ENCODE peak calls at places on chromosomes 3 and 15, in ten cellular contexts. O is NCI-H2029; A is NCI-H2081; J is CMK; X is stimulated activated CD4-positive, alpha-beta T cell treated with anti-CD3 and anti-CD28 coated beads, Interleukin-15, amount 100 ng/mL, for 1 hour; M is NCI-H1417; T is right atrium auricular region; N is central memory CD8-positive, alpha-beta T cell; V is CD8-positive, alpha-beta T cell; E is activated effector memory CD4-positive, alpha-beta T cell treated with anti-CD3 and anti-CD28 coated beads, Interleukin-2, amount 50 U/mL, for 16 hours. Y is an unnamed sample.

GRCh38 chr15:81407679-81408078 is 33.7 kb upstream of the TMC3 start:
- DNase-seq in O (no peak), A (no peak), J (no peak), X (no peak), M (no peak), T (no peak), N (no peak), V (no peak), E (no peak), Y (no peak)

GRCh38 chr3:133490468-133491351 is 82.8 kb upstream of the CDV3 start:
- DNase-seq in O (no peak), A (no peak), J (no peak), X (peak), M (no peak), T (no peak), N (peak), V (peak), E (peak), Y (peak)

GRCh38 chr3:185264849-185265553 is 11.2 kb upstream of the EHHADH start:
- DNase-seq in O (no peak), A (no peak), J (no peak), X (no peak), M (no peak), T (no peak), N (no peak), V (no peak), E (no peak), Y (no peak)

GRCh38 chr3:125643127-125643526 is 47.8 kb upstream of the OSBPL11 start:
- DNase-seq in O (no peak), A (no peak), J (no peak), X (no peak), M (peak), T (no peak), N (no peak), V (no peak), E (no peak), Y (no peak)

GRCh38 chr3:78645628-78646310 is 1122.0 kb downstream of the ROBO1 start:
- DNase-seq in O (no peak), A (peak), J (no peak), X (no peak), M (peak), T (no peak), N (no peak), V (no peak), E (no peak), Y (no peak)

GRCh38 chr15:64703632-64703959 is 71.8 kb downstream of the RBPMS2 start:
- DNase-seq in O (no peak), A (no peak), J (no peak), X (no peak), M (no peak), T (no peak), N (no peak), V (no peak), E (no peak), Y (no peak)

GRCh38 chr3:17965331-17965730 is 222.9 kb upstream of the TBC1D5 start:
- DNase-seq in O (no peak), A (no peak), J (no peak), X (no peak), M (no peak), T (no peak), N (no peak), V (no peak), E (no peak), Y (no peak)

GRCh38 chr15:69311319-69311721 is 12.6 kb downstream of the PAQR5 start:
- DNase-seq in O (no peak), A (no peak), J (no peak), X (no peak), M (no peak), T (no peak), N (no peak), V (no peak), E (no peak), Y (no peak)

GRCh38 chr15:57881361-57881760 is 174.8 kb downstream of the POLR2M start:
- DNase-seq in O (no peak), A (no peak), J (no peak), X (no peak), M (no peak), T (no peak), N (no peak), V (no peak), E (no peak), Y (no peak)

GRCh38 chr3:188584958-188585689 is 431.2 kb downstream of the LPP start:
- DNase-seq in O (no peak), A (no peak), J (no peak), X (no peak), M (no peak), T (no peak), N (no peak), V (no peak), E (no peak), Y (no peak)

GRCh38 chr3:119613872-119614271 is 16.2 kb downstream of the PLA1A start:
- DNase-seq in O (no peak), A (no peak), J (no peak), X (no peak), M (no peak), T (no peak), N (no peak), V (no peak), E (no peak), Y (no peak)

GRCh38 chr15:80694624-80695098 is 449 bp upstream of the ABHD17C start:
- DNase-seq in O (no peak), A (no peak), J (no peak), X (peak), M (peak), T (no peak), N (no peak), V (no peak), E (peak), Y (peak)

GRCh38 chr15:83119968-83120581 is 12.6 kb downstream of the TM6SF1 start:
- DNase-seq in O (no peak), A (no peak), J (no peak), X (no peak), M (no peak), T (no peak), N (no peak), V (no peak), E (no peak), Y (no peak)

GRCh38 chr15:78251136-78251535 is 13.2 kb upstream of the DNAJA4 start:
- DNase-seq in O (no peak), A (no peak), J (no peak), X (no peak), M (no peak), T (no peak), N (no peak), V (no peak), E (no peak), Y (no peak)

GRCh38 chr3:17489139-17489538 is 253.3 kb downstream of the TBC1D5 start:
- DNase-seq in O (no peak), A (no peak), J (no peak), X (no peak), M (no peak), T (no peak), N (no peak), V (no peak), E (no peak), Y (no peak)

GRCh38 chr15:53644681-53645080 is 114.8 kb downstream of the WDR72 start:
- DNase-seq in O (no peak), A (peak), J (no peak), X (no peak), M (peak), T (no peak), N (no peak), V (no peak), E (no peak), Y (no peak)

GRCh38 chr15:67510597-67511225 is 10.2 kb upstream of the C15orf61 start:
- DNase-seq in O (no peak), A (no peak), J (no peak), X (no peak), M (no peak), T (no peak), N (no peak), V (no peak), E (no peak), Y (no peak)

GRCh38 chr15:96409231-96410138 is 79.0 kb downstream of the NR2F2 start:
- DNase-seq in O (no peak), A (no peak), J (no peak), X (no peak), M (no peak), T (no peak), N (no peak), V (no peak), E (no peak), Y (no peak)

GRCh38 chr3:178439504-178439903 is 96.7 kb upstream of the KCNMB2 start:
- DNase-seq in O (no peak), A (no peak), J (no peak), X (no peak), M (peak), T (no peak), N (no peak), V (no peak), E (no peak), Y (no peak)

GRCh38 chr15:74276560-74276959 is 40.4 kb downstream of the CCDC33 start:
- DNase-seq in O (no peak), A (no peak), J (no peak), X (no peak), M (no peak), T (no peak), N (no peak), V (no peak), E (no peak), Y (no peak)

GRCh38 chr3:196749125-196749524 is 9.5 kb downstream of the PAK2 start:
- DNase-seq in O (no peak), A (no peak), J (no peak), X (no peak), M (no peak), T (no peak), N (no peak), V (no peak), E (no peak), Y (no peak)

GRCh38 chr3:194814878-194815357 is 129.2 kb downstream of the FAM43A start:
- DNase-seq in O (no peak), A (no peak), J (no peak), X (no peak), M (no peak), T (no peak), N (no peak), V (no peak), E (peak), Y (no peak)

GRCh38 chr3:153354641-153355040 is 192.6 kb downstream of the RAP2B start:
- DNase-seq in O (no peak), A (no peak), J (peak), X (no peak), M (no peak), T (no peak), N (no peak), V (no peak), E (no peak), Y (no peak)

GRCh38 chr15:51580385-51580784 is 42.2 kb downstream of the DMXL2 start:
- DNase-seq in O (no peak), A (no peak), J (no peak), X (no peak), M (no peak), T (no peak), N (no peak), V (no peak), E (no peak), Y (no peak)

GRCh38 chr15:28989239-28989830 is 103.6 kb downstream of the APBA2 start:
- DNase-seq in O (no peak), A (no peak), J (peak), X (no peak), M (peak), T (no peak), N (no peak), V (no peak), E (no peak), Y (no peak)

GRCh38 chr3:135034291-135034768 is 239.3 kb downstream of the EPHB1 start:
- DNase-seq in O (peak), A (no peak), J (no peak), X (no peak), M (peak), T (no peak), N (no peak), V (no peak), E (no peak), Y (no peak)

GRCh38 chr3:65884072-65884471 is 154.6 kb downstream of the MAGI1 start:
- DNase-seq in O (no peak), A (no peak), J (no peak), X (no peak), M (peak), T (no peak), N (no peak), V (no peak), E (no peak), Y (no peak)

GRCh38 chr3:137616019-137616418 is 148.1 kb upstream of the SOX14 start:
- DNase-seq in O (no peak), A (no peak), J (no peak), X (no peak), M (no peak), T (no peak), N (no peak), V (no peak), E (no peak), Y (no peak)

GRCh38 chr3:169864270-169864669 is 5.5 kb downstream of the LRRC31 start:
- DNase-seq in O (no peak), A (no peak), J (no peak), X (no peak), M (no peak), T (no peak), N (no peak), V (no peak), E (no peak), Y (no peak)

GRCh38 chr3:82875401-82875800 is 1114.0 kb upstream of the GBE1 start:
- DNase-seq in O (no peak), A (no peak), J (no peak), X (no peak), M (no peak), T (no peak), N (no peak), V (no peak), E (no peak), Y (no peak)

GRCh38 chr3:39289107-39289506 is 9.3 kb upstream of the CX3CR1 start:
- DNase-seq in O (no peak), A (no peak), J (no peak), X (no peak), M (no peak), T (no peak), N (no peak), V (no peak), E (no peak), Y (no peak)

GRCh38 chr3:60555704-60556340 is 695.4 kb downstream of the FHIT start:
- DNase-seq in O (no peak), A (no peak), J (no peak), X (no peak), M (no peak), T (no peak), N (no peak), V (no peak), E (no peak), Y (peak)

GRCh38 chr3:61173685-61174084 is 77.6 kb downstream of the FHIT start:
- DNase-seq in O (no peak), A (no peak), J (no peak), X (no peak), M (no peak), T (no peak), N (no peak), V (no peak), E (no peak), Y (no peak)

GRCh38 chr15:34795267-34796081 is at the start of gene ACTC1:
- DNase-seq in O (no peak), A (no peak), J (no peak), X (no peak), M (no peak), T (peak), N (no peak), V (no peak), E (no peak), Y (no peak)

GRCh38 chr3:100603449-100603848 is 6.0 kb upstream of the ADGRG7 start:
- DNase-seq in O (no peak), A (peak), J (no peak), X (no peak), M (peak), T (no peak), N (no peak), V (no peak), E (no peak), Y (no peak)

GRCh38 chr3:121231872-121232271 is 313.9 kb downstream of the POLQ start:
- DNase-seq in O (no peak), A (no peak), J (no peak), X (no peak), M (no peak), T (no peak), N (no peak), V (no peak), E (no peak), Y (no peak)

GRCh38 chr3:20930034-20930433 is 744.0 kb upstream of the SGO1 start:
- DNase-seq in O (peak), A (peak), J (no peak), X (no peak), M (peak), T (no peak), N (no peak), V (no peak), E (no peak), Y (no peak)

GRCh38 chr3:13021141-13021933 is 51.9 kb downstream of the IQSEC1 start:
- DNase-seq in O (peak), A (peak), J (no peak), X (no peak), M (peak), T (no peak), N (no peak), V (no peak), E (no peak), Y (peak)

Y was measured in stimulated activated naive B cell treated with anti-CD40 and anti-IgM and Interleukin-4, amounts not matched to agents 10 μg/mL and 1 μg/mL and 100 μg/mL, for 72 hours.